ENCODE peak calls at places on chromosomes 13 and 19, in nine cellular contexts. W, H, X, T, Z, B, S, K and U are unnamed samples. For H3K9me3, the result is how much of the 10 kb centered on the place peaks cover.

GRCh38 chr13:101465877-101466276 is 13.4 kb downstream of the ITGBL1 start:
- DNase-seq in H (no peak), T (no peak), S (no peak), K (no peak), W (no peak), B (no peak), Z (no peak), X (no peak), U (no peak)

GRCh38 chr13:43257765-43258164 is 234.4 kb downstream of the DNAJC15 start:
- DNase-seq in Z (no peak), X (no peak), T (no peak), W (no peak), S (no peak), H (no peak), K (no peak), B (no peak), U (no peak)

GRCh38 chr13:55613429-55614187 is 1527.1 kb upstream of the PRR20A start:
- DNase-seq in X (no peak), B (no peak), W (no peak), H (no peak), K (no peak), T (no peak), S (no peak), Z (no peak), U (no peak)

GRCh38 chr19:43561144-43561970 is 14.0 kb downstream of the XRCC1 start:
- DNase-seq in Z (no peak), S (no peak), W (no peak), X (no peak), B (no peak), H (no peak), K (no peak), T (no peak), U (no peak)

GRCh38 chr13:36432106-36432544 is at the start of gene CCNA1:
- DNase-seq in H (peak), B (peak), T (no peak), S (peak), K (peak), W (peak), Z (no peak), X (peak), U (no peak)

GRCh38 chr13:50241479-50241878 is 226.2 kb downstream of the KCNRG start:
- DNase-seq in B (no peak), Z (no peak), S (no peak), X (no peak), K (no peak), T (no peak), H (no peak), W (no peak), U (no peak)

GRCh38 chr13:39530996-39531395 is 72.0 kb downstream of the LHFPL6 start:
- DNase-seq in H (no peak), W (no peak), T (no peak), Z (no peak), S (no peak), X (no peak), K (no peak), B (no peak), U (no peak)

GRCh38 chr19:4045597-4046361 is 20.9 kb downstream of the ZBTB7A start:
- DNase-seq in T (no peak), X (no peak), S (no peak), H (no peak), Z (no peak), K (no peak), W (no peak), B (peak), U (no peak)

GRCh38 chr19:50513746-50514345 is at the start of gene ASPDH:
- DNase-seq in W (no peak), X (no peak), B (peak), Z (no peak), T (no peak), H (peak), S (peak), K (no peak), U (no peak)

GRCh38 chr13:40287428-40287827 is 379.0 kb downstream of the FOXO1 start:
- DNase-seq in B (no peak), X (no peak), T (no peak), H (no peak), S (no peak), Z (no peak), K (no peak), W (no peak), U (no peak)

GRCh38 chr13:114056205-114057013 is 76.0 kb downstream of the RASA3 start:
- DNase-seq in T (no peak), K (no peak), Z (no peak), X (no peak), B (no peak), S (no peak), H (no peak), W (no peak), U (no peak)

GRCh38 chr19:14114854-14115253 is 2.7 kb downstream of the PRKACA start:
- DNase-seq in S (peak), H (peak), W (peak), K (peak), Z (peak), B (peak), X (no peak), T (no peak), U (peak)

GRCh38 chr13:49636705-49637104 is 8.4 kb downstream of the ARL11 start:
- DNase-seq in B (no peak), S (no peak), X (no peak), Z (no peak), K (no peak), W (no peak), H (no peak), T (no peak), U (no peak)

GRCh38 chr13:35789335-35790166 is 313.1 kb upstream of the MAB21L1 start:
- DNase-seq in K (no peak), S (no peak), Z (no peak), W (no peak), H (no peak), B (no peak), X (peak), T (no peak), U (no peak)

GRCh38 chr19:19461671-19462622 is 53.4 kb downstream of the TSSK6 start:
- DNase-seq in T (no peak), Z (peak), W (peak), X (peak), H (peak), K (peak), S (peak), B (peak), U (no peak)

GRCh38 chr19:9362905-9363304 is at the start of gene ZNF177:
- DNase-seq in Z (no peak), S (no peak), B (no peak), T (no peak), X (no peak), W (no peak), K (peak), H (no peak), U (no peak)

GRCh38 chr19:16619456-16619855 is 8.5 kb downstream of the MED26 start:
- DNase-seq in Z (no peak), K (no peak), B (no peak), W (no peak), X (no peak), S (peak), T (no peak), H (no peak), U (no peak)

GRCh38 chr13:109722068-109722467 is 64.3 kb downstream of the IRS2 start:
- DNase-seq in B (no peak), H (no peak), T (no peak), S (no peak), Z (no peak), W (no peak), K (no peak), X (no peak), U (no peak)

GRCh38 chr19:18225702-18226468 is at the start of gene PDE4C:
- DNase-seq in T (no peak), H (peak), K (peak), S (no peak), B (no peak), W (no peak), Z (peak), X (no peak), U (no peak)

GRCh38 chr19:2242092-2242537 is 5.5 kb downstream of the SF3A2 start:
- DNase-seq in H (no peak), X (no peak), T (no peak), Z (no peak), S (no peak), K (no peak), B (no peak), W (no peak), U (no peak)

GRCh38 chr19:50189326-50189725 is 14.1 kb upstream of the MYH14 start:
- DNase-seq in Z (no peak), B (no peak), W (no peak), H (no peak), X (no peak), T (no peak), S (no peak), K (no peak), U (no peak)

GRCh38 chr19:869245-870177 is 10.0 kb downstream of the CFD start:
- DNase-seq in B (no peak), K (no peak), T (no peak), X (no peak), W (peak), Z (peak), S (no peak), H (peak), U (no peak)

GRCh38 chr13:48231080-48231479 is 1.9 kb upstream of the ITM2B start:
- DNase-seq in B (no peak), W (no peak), S (no peak), Z (no peak), T (no peak), K (no peak), H (no peak), X (no peak), U (no peak)

GRCh38 chr13:65456150-65456912 is 1773.8 kb downstream of the PCDH9 start:
- DNase-seq in X (no peak), K (no peak), B (no peak), Z (no peak), T (no peak), H (no peak), S (no peak), W (no peak), U (no peak)

GRCh38 chr19:2960120-2960519 is 15.3 kb upstream of the ZNF77 start:
- DNase-seq in Z (no peak), T (no peak), H (no peak), S (no peak), B (no peak), K (no peak), X (no peak), W (no peak), U (no peak)

GRCh38 chr19:38679839-38680238 is 32.4 kb downstream of the ACTN4 start:
- DNase-seq in B (no peak), W (no peak), K (no peak), H (no peak), Z (no peak), T (no peak), S (no peak), X (no peak), U (no peak)

GRCh38 chr13:79404361-79404760 is 1.7 kb downstream of the RBM26 start:
- DNase-seq in B (no peak), X (no peak), K (no peak), S (no peak), Z (no peak), H (no peak), T (no peak), W (no peak), U (no peak)

GRCh38 chr19:54612428-54612827 is 17.9 kb upstream of the LILRB1 start:
- DNase-seq in T (no peak), S (no peak), X (no peak), W (no peak), Z (no peak), H (no peak), K (no peak), B (no peak), U (no peak)

GRCh38 chr19:54616840-54617560 is 13.3 kb upstream of the LILRB1 start:
- DNase-seq in X (no peak), Z (no peak), K (no peak), W (no peak), S (no peak), B (no peak), T (no peak), H (no peak), U (no peak)

GRCh38 chr19:54620464-54620863 is 9.8 kb upstream of the LILRB1 start:
- DNase-seq in Z (no peak), W (no peak), B (no peak), S (no peak), H (no peak), X (no peak), T (no peak), K (no peak), U (no peak)

DNA sequence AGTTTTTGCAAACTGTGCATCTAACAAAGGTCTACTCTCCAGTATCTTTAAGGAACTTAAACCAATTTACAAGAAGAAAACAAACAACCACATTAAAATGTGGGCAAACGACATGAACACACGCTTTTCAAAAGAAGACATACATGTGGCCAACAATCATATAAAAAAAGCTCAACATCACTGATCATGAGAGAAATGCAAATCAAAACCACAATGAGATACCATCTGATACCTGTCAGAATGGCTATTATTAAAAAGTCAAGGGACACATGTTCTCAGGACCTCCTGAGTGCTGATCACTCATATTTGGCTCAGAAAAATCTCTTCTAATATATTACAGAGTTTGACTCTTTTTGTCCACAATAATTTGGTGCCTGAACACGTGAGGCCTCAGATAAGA is 14.2 kb upstream of the LILRB1 start:
- DNase-seq in X (no peak), B (no peak), S (no peak), K (no peak), T (no peak), W (no peak), Z (no peak), H (no peak), U (no peak)
- H3K9me3 ChIP-seq in X (under half), B (under half), S (under half), K (under half), T (under half), W (under half), Z (under half), H (under half), U (under half)

DNA sequence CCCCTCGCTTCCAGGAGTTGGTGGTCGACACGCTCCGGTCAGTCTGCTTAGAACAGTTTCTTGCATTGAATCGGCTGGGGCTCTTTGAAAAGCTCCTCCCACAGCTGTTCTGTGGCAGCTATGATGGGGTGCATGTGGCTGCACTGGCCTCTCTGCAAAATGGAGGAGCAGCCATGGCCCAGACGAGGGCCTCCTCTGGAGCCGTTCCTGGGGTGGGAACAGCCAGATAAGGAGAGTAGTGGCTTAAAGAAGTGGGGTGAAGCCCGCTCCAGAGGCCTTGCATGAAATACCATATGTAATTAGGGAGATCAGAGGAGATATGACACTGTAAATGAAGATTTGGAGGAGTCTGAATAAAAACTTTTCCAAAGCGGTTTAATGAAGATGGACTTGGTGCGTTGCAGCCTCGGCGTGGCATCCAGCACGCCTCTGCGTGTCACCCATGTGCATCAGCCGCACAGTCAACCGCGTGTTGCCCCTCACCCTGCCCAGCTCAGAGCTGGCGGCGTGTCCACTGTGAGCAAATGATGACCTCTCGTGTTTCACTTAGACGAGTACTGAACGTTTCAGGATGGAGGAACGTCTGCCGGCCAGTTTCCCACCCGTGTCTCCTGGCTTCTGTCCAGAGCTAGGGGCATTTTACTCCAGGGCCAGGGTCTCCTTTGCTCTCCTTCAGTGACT is 199.2 kb downstream of the TEX29 start:
- DNase-seq in T (no peak), X (no peak), Z (no peak), H (peak), B (peak), W (no peak), K (no peak), S (peak), U (no peak)
- H3K9me3 ChIP-seq in T (under half), X (under half), Z (under half), H (under half), B (under half), W (under half), K (under half), S (under half), U (under half)

GRCh38 chr19:58217069-58217481 is 11.6 kb upstream of the ZNF544 start:
- DNase-seq in X (no peak), T (no peak), H (no peak), B (no peak), K (no peak), W (no peak), Z (no peak), S (no peak), U (no peak)

GRCh38 chr19:58217607-58218391 is 10.9 kb upstream of the ZNF544 start:
- DNase-seq in Z (no peak), X (no peak), B (no peak), H (no peak), K (no peak), T (no peak), S (no peak), W (no peak), U (no peak)

GRCh38 chr19:58213075-58213369 is 15.7 kb upstream of the ZNF544 start:
- DNase-seq in X (no peak), K (no peak), H (no peak), T (no peak), Z (no peak), S (no peak), B (no peak), W (no peak), U (no peak)

DNA sequence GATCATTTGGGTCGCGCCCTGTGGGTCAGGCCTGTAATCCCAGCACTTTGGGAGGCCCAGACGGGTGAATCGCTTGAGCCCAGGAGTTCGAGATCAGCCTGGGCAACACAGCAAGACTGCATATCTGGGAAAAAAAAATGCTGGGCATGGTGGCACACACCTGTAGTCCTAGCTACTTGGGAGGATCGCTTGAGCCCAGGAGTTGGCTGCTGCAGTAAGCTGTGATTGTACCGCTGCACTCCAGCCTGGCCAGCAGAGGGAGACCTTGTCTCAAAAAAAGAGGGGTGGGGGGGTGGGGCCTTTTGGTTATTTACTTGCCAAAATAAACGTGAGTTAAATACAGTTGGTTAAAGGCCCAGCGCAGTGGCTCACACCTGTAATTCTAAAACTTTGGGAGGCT is 9.8 kb upstream of the ZNF544 start:
- DNase-seq in X (no peak), H (no peak), Z (no peak), T (no peak), W (no peak), S (no peak), B (no peak), K (peak), U (no peak)
- H3K9me3 ChIP-seq in X (under half), H (under half), Z (under half), T (under half), W (half or more), S (half or more), B (half or more), K (under half), U (under half)

GRCh38 chr19:27851002-27851481 is 1361.9 kb downstream of the UQCRFS1 start:
- DNase-seq in W (no peak), H (peak), K (no peak), X (no peak), B (peak), S (no peak), T (no peak), Z (no peak), U (no peak)
- H3K9me3 ChIP-seq in W (half or more), H (under half), K (under half), X (under half), B (half or more), S (under half), T (under half), Z (under half), U (under half)

GRCh38 chr13:62287764-62288163 is 872.1 kb upstream of the PCDH20 start:
- DNase-seq in Z (no peak), W (no peak), T (no peak), X (no peak), H (no peak), K (no peak), S (no peak), B (no peak), U (no peak)
- H3K9me3 ChIP-seq in Z (under half), W (under half), T (under half), X (under half), H (under half), K (under half), S (under half), B (under half), U (under half)